ENCODE peak calls at places on chromosomes 4 and X, in seven cellular contexts. H, C, I, K, X, T and V are unnamed samples.

GRCh38 chr4:128979934-128980333 is 113.4 kb downstream of the SCLT1 start:
- DNase-seq in H (no peak), C (no peak), I (no peak), K (peak; percentile 54), X (no peak), T (no peak), V (no peak)

GRCh38 chr4:94621491-94622080 is 136.2 kb upstream of the BMPR1B start:
- DNase-seq in H (no peak), C (no peak), I (peak; percentile 23), K (no peak), X (no peak), T (peak; percentile 48), V (peak; percentile 2)

GRCh38 chr4:11428161-11428700 is 463 bp downstream of the HS3ST1 start:
- DNase-seq in H (no peak), C (no peak), I (no peak), K (no peak), X (no peak), T (peak; percentile 31), V (no peak)

GRCh38 chr4:38673109-38673978 is 9.3 kb downstream of the KLF3 start:
- DNase-seq in H (no peak), C (no peak), I (no peak), K (peak; percentile 74), X (no peak), T (no peak), V (no peak)

GRCh38 chrX:76253432-76253831 is 80.6 kb downstream of the PBDC1 start:
- DNase-seq in H (no peak), C (no peak), I (peak; percentile 0), K (peak; percentile 1), X (peak; percentile 0), T (peak; percentile 25), V (peak; percentile 33)

GRCh38 chrX:11787564-11787963 is 29.5 kb downstream of the MSL3 start:
- DNase-seq in H (peak; percentile 28), C (no peak), I (no peak), K (no peak), X (peak; percentile 62), T (no peak), V (peak; percentile 46)

GRCh38 chrX:23797371-23798128 is 14.6 kb downstream of the SAT1 start:
- DNase-seq in H (no peak), C (no peak), I (no peak), K (no peak), X (no peak), T (no peak), V (no peak)

GRCh38 chrX:15301924-15302323 is 13.5 kb downstream of the ASB11 start:
- DNase-seq in H (no peak), C (peak; percentile 23), I (no peak), K (no peak), X (no peak), T (no peak), V (no peak)

GRCh38 chrX:55011294-55011693 is 11.1 kb downstream of the APEX2 start:
- DNase-seq in H (no peak), C (no peak), I (no peak), K (no peak), X (no peak), T (no peak), V (no peak)

GRCh38 chr4:141311805-141312204 is 91.1 kb downstream of the ZNF330 start:
- DNase-seq in H (no peak), C (no peak), I (no peak), K (no peak), X (no peak), T (no peak), V (no peak)

GRCh38 chrX:8405631-8406030 is 59.0 kb upstream of the VCX3B start:
- DNase-seq in H (no peak), C (no peak), I (no peak), K (no peak), X (no peak), T (no peak), V (no peak)

GRCh38 chrX:2550288-2551020 is 49.7 kb upstream of the DHRSX start:
- DNase-seq in H (no peak), C (no peak), I (no peak), K (no peak), X (no peak), T (no peak), V (no peak)

GRCh38 chr4:151359576-151359975 is 34.2 kb upstream of the SH3D19 start:
- DNase-seq in H (no peak), C (no peak), I (no peak), K (no peak), X (no peak), T (no peak), V (no peak)

GRCh38 chr4:101958547-101958946 is 168.0 kb downstream of the BANK1 start:
- DNase-seq in H (no peak), C (no peak), I (no peak), K (no peak), X (no peak), T (no peak), V (no peak)

GRCh38 chr4:84780719-84781118 is 185.8 kb downstream of the WDFY3 start:
- DNase-seq in H (no peak), C (no peak), I (no peak), K (no peak), X (no peak), T (no peak), V (no peak)

GRCh38 chr4:111323496-111323895 is 700.6 kb upstream of the PITX2 start:
- DNase-seq in H (no peak), C (no peak), I (no peak), K (peak; percentile 35), X (no peak), T (no peak), V (no peak)

GRCh38 chr4:143207555-143207954 is 22.8 kb downstream of the USP38 start:
- DNase-seq in H (no peak), C (no peak), I (no peak), K (no peak), X (no peak), T (no peak), V (no peak)

GRCh38 chr4:154433543-154433942 is 58.1 kb downstream of the DCHS2 start:
- DNase-seq in H (no peak), C (no peak), I (no peak), K (no peak), X (no peak), T (no peak), V (no peak)

GRCh38 chr4:10722957-10723356 is 38.4 kb upstream of the CLNK start:
- DNase-seq in H (no peak), C (no peak), I (no peak), K (no peak), X (no peak), T (no peak), V (peak; percentile 15)